ENCODE peak calls at places on chromosomes 3 and 15, in ten cellular contexts. Z is NCI-H226; D is right cardiac atrium; A is EH; U is activated CD8-positive, alpha-beta memory T cell treated with anti-CD3 and anti-CD28 coated beads, Interleukin-2, amount 50 U/mL, for 4 hours; M is COR-L47; B is mucosa of gallbladder; H is NCI-H1092 treated with DMSO at 0.1 percent for 48 hours; P is activated CD4-positive, CD25-positive, alpha-beta regulatory T cell; Y is stimulated activated CD8-positive, alpha-beta memory T cell treated with anti-CD3 and anti-CD28 coated beads, Interleukin-4, amount 100 ng/mL, for 24 hours. O is an unnamed sample.

GRCh38 chr3:127640031-127640355 is 11.0 kb downstream of the PODXL2 start:
- DNase-seq in P (no peak), D (no peak), A (no peak), Z (no peak), M (no peak), Y (no peak), H (no peak), U (no peak), B (no peak), O (no peak)

GRCh38 chr3:145698252-145698651 is 462.7 kb downstream of the PLOD2 start:
- DNase-seq in Z (no peak), H (no peak), D (no peak), P (no peak), B (no peak), Y (no peak), M (no peak), U (no peak), A (no peak), O (no peak)

GRCh38 chr3:62601238-62601856 is 228.0 kb upstream of the FEZF2 start:
- DNase-seq in D (no peak), M (no peak), A (peak), Z (peak), P (no peak), B (no peak), U (no peak), Y (no peak), H (no peak), O (no peak)

GRCh38 chr15:77810180-77810579 is 177.5 kb upstream of the LINGO1 start:
- DNase-seq in P (no peak), Z (no peak), U (no peak), B (no peak), A (no peak), D (no peak), M (no peak), Y (no peak), H (no peak), O (no peak)

GRCh38 chr3:178189854-178190253 is 346.4 kb upstream of the KCNMB2 start:
- DNase-seq in H (no peak), B (no peak), Z (no peak), U (no peak), A (no peak), P (no peak), Y (no peak), D (no peak), M (no peak), O (no peak)

GRCh38 chr3:172560026-172560425 is 36.8 kb upstream of the TNFSF10 start:
- DNase-seq in Y (no peak), M (no peak), B (no peak), D (no peak), P (no peak), U (no peak), Z (peak), A (no peak), H (no peak), O (no peak)

GRCh38 chr3:131053021-131053420 is 26.3 kb downstream of the NEK11 start:
- DNase-seq in M (peak), U (no peak), Y (no peak), D (no peak), P (no peak), Z (no peak), A (peak), B (no peak), H (no peak), O (no peak)

GRCh38 chr3:51929420-51930003 is 12.2 kb downstream of the RRP9 start:
- DNase-seq in U (no peak), B (no peak), D (no peak), Z (peak), Y (no peak), M (no peak), A (peak), H (no peak), P (no peak), O (no peak)

GRCh38 chr15:67130673-67131601 is 65.5 kb downstream of the SMAD3 start:
- DNase-seq in B (no peak), U (no peak), M (no peak), A (no peak), P (no peak), Z (peak), Y (no peak), D (peak), H (no peak), O (no peak)

GRCh38 chr3:128482857-128483656 is 9.9 kb downstream of the GATA2 start:
- DNase-seq in B (no peak), H (no peak), D (peak), Y (no peak), U (no peak), P (no peak), A (peak), M (no peak), Z (peak), O (no peak)

GRCh38 chr3:159787191-159787590 is 201.4 kb upstream of the IL12A start:
- DNase-seq in B (peak), Z (peak), Y (no peak), U (no peak), D (no peak), H (no peak), P (no peak), M (no peak), A (peak), O (no peak)

GRCh38 chr3:30098656-30099454 is 507.5 kb upstream of the TGFBR2 start:
- DNase-seq in A (peak), U (no peak), Y (no peak), D (no peak), M (no peak), Z (peak), P (no peak), H (no peak), B (no peak), O (no peak)